ENCODE peak calls at places on chromosomes 4 and X, in eight cellular contexts. O is endothelial cell of umbilical vein; Q is left lung; T is fibroblast of lung; S is AG10803; G is CD8-positive, alpha-beta T cell; P is GM13977; H is HepG2. L is an unnamed sample.

GRCh38 chr4:78666830-78667258 is 109.3 kb upstream of the BMP2K start:
- DNase-seq in O (peak; percentile 54), Q (no peak), T (no peak), S (no peak), G (no peak), P (no peak), H (no peak), L (no peak)

GRCh38 chr4:51942833-51943215 is 77.3 kb downstream of the LRRC66 start:
- DNase-seq in O (no peak), Q (no peak), T (no peak), S (no peak), G (no peak), P (no peak), H (no peak), L (no peak)

GRCh38 chr4:140076307-140076706 is 77.7 kb downstream of the MAML3 start:
- DNase-seq in O (no peak), Q (no peak), T (no peak), S (no peak), G (no peak), P (no peak), H (no peak), L (no peak)

GRCh38 chr4:102027961-102028360 is 237.4 kb downstream of the BANK1 start:
- DNase-seq in O (no peak), Q (no peak), T (no peak), S (no peak), G (no peak), P (no peak), H (no peak), L (no peak)

GRCh38 chr4:41455215-41455614 is 82.7 kb upstream of the LIMCH1 start:
- DNase-seq in O (no peak), Q (no peak), T (no peak), S (no peak), G (no peak), P (no peak), H (no peak), L (no peak)

GRCh38 chr4:89563431-89563830 is 255.8 kb upstream of the GPRIN3 start:
- DNase-seq in O (no peak), Q (no peak), T (no peak), S (no peak), G (no peak), P (no peak), H (no peak), L (no peak)

GRCh38 chrX:97685753-97686152 is 802.0 kb downstream of the RPA4 start:
- DNase-seq in O (peak; percentile 47), Q (no peak), T (peak; percentile 23), S (peak; percentile 17), G (no peak), P (peak; percentile 30), H (peak; percentile 11), L (no peak)

GRCh38 chr4:75662626-75663025 is 10.6 kb downstream of the G3BP2 start:
- DNase-seq in O (no peak), Q (no peak), T (peak; percentile 59), S (no peak), G (no peak), P (no peak), H (no peak), L (no peak)

GRCh38 chrX:139936259-139936658 is 3.4 kb upstream of the ATP11C start:
- DNase-seq in O (no peak), Q (no peak), T (no peak), S (no peak), G (no peak), P (no peak), H (no peak), L (no peak)

GRCh38 chr4:32145987-32146386 is 1425.8 kb downstream of the PCDH7 start:
- DNase-seq in O (no peak), Q (no peak), T (no peak), S (no peak), G (no peak), P (no peak), H (no peak), L (no peak)
- TF ChIP-seq CTCF in O (no peak), Q (no peak), T (no peak), S (no peak), G (no peak), P (no peak), H (no peak), L (no peak)

DNA sequence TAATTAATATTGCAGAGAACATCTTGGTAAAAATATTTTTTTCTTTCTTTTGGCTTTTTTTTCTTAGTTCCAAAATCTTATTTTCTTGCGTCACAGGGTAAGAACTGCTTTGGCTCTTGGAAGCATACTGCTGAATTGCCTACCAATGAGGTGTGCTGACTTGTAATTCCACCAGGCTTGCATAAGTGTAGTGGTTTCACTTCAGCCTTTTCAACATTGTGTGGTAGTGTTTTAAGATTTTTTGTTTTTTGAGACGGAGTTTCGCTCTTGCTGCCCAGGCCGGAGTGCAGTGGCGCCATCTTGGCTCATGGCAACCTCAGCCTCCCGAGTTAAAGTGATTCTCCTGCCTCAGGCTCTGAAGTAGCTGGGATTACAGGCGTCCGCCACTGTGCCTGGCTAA is 42.4 kb downstream of the N4BP2 start:
- DNase-seq in O (no peak), Q (no peak), T (no peak), S (no peak), G (no peak), P (no peak), H (no peak), L (no peak)
- TF ChIP-seq CTCF in O (no peak), Q (no peak), T (no peak), S (no peak), G (no peak), P (no peak), H (no peak), L (no peak)

GRCh38 chrX:100447563-100448397 is 37.7 kb upstream of the PCDH19 start:
- DNase-seq in O (peak; percentile 59), Q (peak; percentile 36), T (peak; percentile 3), S (peak; percentile 3), G (no peak), P (peak; percentile 44), H (no peak), L (no peak)
- TF ChIP-seq CTCF in O (peak; percentile 60), Q (peak; percentile 74), T (peak; percentile 76), S (peak; percentile 71), G (peak; percentile 53), P (peak; percentile 84), H (no peak), L (peak; percentile 73)

DNA sequence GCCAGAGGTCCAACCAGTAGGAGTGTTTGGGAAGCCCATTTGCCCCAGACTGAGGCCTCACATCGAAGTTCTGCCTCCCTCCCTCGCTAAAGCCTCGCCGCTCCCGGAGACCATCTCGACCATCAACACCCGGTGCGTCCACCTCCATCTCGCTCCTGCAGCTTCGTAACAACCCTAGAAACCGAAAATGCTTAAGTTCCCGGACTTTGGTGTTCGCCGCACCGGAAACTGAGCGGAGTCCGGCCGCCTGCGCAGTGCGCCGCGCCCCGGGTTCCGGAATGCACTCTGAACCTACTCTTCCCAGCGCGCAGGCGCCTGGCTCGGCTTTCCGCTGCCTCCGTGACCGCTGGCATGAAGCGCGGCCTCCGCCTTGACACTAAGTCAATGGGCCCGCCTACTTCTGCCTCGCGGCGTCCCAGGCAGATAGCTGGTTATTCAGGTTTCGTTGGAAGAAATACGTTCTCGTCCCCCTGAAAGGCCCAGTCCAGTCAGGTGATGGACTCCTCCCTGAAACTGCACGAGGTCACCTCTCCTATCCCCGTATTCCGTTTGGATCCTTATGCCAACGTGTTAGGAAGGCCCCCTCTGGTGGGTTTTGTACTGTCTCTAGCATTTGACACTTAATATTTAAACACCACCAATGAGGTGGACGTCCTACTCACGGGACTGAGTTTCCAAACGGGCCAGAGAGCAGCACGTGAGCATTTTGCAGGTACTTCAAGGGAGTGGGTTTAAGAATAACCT is 21.4 kb downstream of the FABP2 start:
- DNase-seq in O (peak; percentile 89), Q (peak; percentile 96), T (peak; percentile 90), S (peak; percentile 91), G (peak; percentile 87), P (peak; percentile 86), H (peak; percentile 96), L (peak; percentile 99)
- TF ChIP-seq CTCF in O (peak; percentile 1), Q (no peak), T (peak; percentile 23), S (peak; percentile 28), G (no peak), P (no peak), H (peak; percentile 53), L (peak; percentile 16)

GRCh38 chrX:154717824-154718223 is 33.1 kb downstream of the GAB3 start:
- DNase-seq in O (no peak), Q (no peak), T (peak; percentile 84), S (peak; percentile 62), G (no peak), P (no peak), H (no peak), L (no peak)
- TF ChIP-seq CTCF in O (no peak), Q (no peak), T (peak; percentile 17), S (peak; percentile 13), G (no peak), P (no peak), H (no peak), L (no peak)

GRCh38 chr4:87359258-87359657 is 31.7 kb downstream of the HSD17B11 start:
- DNase-seq in O (no peak), Q (no peak), T (no peak), S (no peak), G (no peak), P (no peak), H (no peak), L (no peak)
- TF ChIP-seq CTCF in O (no peak), Q (no peak), T (no peak), S (no peak), G (no peak), P (no peak), H (no peak), L (no peak)

GRCh38 chrX:32778965-32779364 is 432.4 kb downstream of the DMD start:
- DNase-seq in O (no peak), Q (no peak), T (no peak), S (no peak), G (no peak), P (no peak), H (no peak), L (no peak)
- TF ChIP-seq CTCF in O (no peak), Q (no peak), T (no peak), S (no peak), G (no peak), P (no peak), H (no peak), L (no peak)